ENCODE peak calls at places on chromosomes 4 and X, in four cellular contexts. W is fibroblast of pulmonary artery, E is OCI-LY7, S is heart left ventricle. B is an unnamed sample.

GRCh38 chr4:162061214-162061613 is 102.6 kb downstream of the FSTL5 start:
- DNase-seq in W (no peak), E (no peak), S (no peak), B (no peak)

GRCh38 chrX:110966839-110967238 is 129.2 kb upstream of the PAK3 start:
- DNase-seq in W (peak), E (no peak), S (no peak), B (no peak)

GRCh38 chr4:52838729-52839722 is 23.1 kb upstream of the RASL11B start:
- DNase-seq in W (no peak), E (no peak), S (no peak), B (no peak)

GRCh38 chr4:39114436-39114835 is 52.4 kb downstream of the KLHL5 start:
- DNase-seq in W (no peak), E (no peak), S (no peak), B (no peak)

GRCh38 chr4:142683997-142684396 is 162.1 kb downstream of the INPP4B start:
- DNase-seq in W (no peak), E (no peak), S (no peak), B (no peak)

GRCh38 chr4:2786794-2787229 is 6.1 kb upstream of the SH3BP2 start:
- DNase-seq in W (no peak), E (no peak), S (no peak), B (no peak)

GRCh38 chr4:13950491-13950890 is 323.0 kb upstream of the BOD1L1 start:
- DNase-seq in W (no peak), E (no peak), S (no peak), B (no peak)

GRCh38 chr4:45350438-45350837 is 624.1 kb upstream of the GNPDA2 start:
- DNase-seq in W (peak), E (no peak), S (no peak), B (peak)

GRCh38 chr4:16194199-16194598 is 32.1 kb downstream of the TAPT1 start:
- DNase-seq in W (peak), E (no peak), S (no peak), B (no peak)

GRCh38 chr4:15778191-15778741 is at the start of gene CD38:
- DNase-seq in W (no peak), E (peak), S (peak), B (peak)

GRCh38 chr4:54427826-54428225 is 198.7 kb downstream of the PDGFRA start:
- DNase-seq in W (no peak), E (no peak), S (no peak), B (peak)

GRCh38 chrX:140723251-140723650 is 13.7 kb downstream of the LINC00632 start:
- DNase-seq in W (peak), E (no peak), S (no peak), B (no peak)

GRCh38 chr4:6549890-6550620 is 24.9 kb upstream of the MAN2B2 start:
- DNase-seq in W (no peak), E (no peak), S (no peak), B (no peak)
- H3K4me3 ChIP-seq in W (no peak), E (no peak), S (no peak), B (no peak)

GRCh38 chrX:112832481-112833095 is 8.0 kb downstream of the AMOT start:
- DNase-seq in W (no peak), E (no peak), S (no peak), B (no peak)

GRCh38 chrX:112834976-112835375 is 5.7 kb downstream of the AMOT start:
- DNase-seq in W (no peak), E (no peak), S (no peak), B (no peak)

GRCh38 chrX:112837531-112837930 is 3.1 kb downstream of the AMOT start:
- DNase-seq in W (no peak), E (no peak), S (no peak), B (no peak)

GRCh38 chrX:112830540-112830939 is 10.1 kb downstream of the AMOT start:
- DNase-seq in W (no peak), E (no peak), S (no peak), B (no peak)

DNA sequence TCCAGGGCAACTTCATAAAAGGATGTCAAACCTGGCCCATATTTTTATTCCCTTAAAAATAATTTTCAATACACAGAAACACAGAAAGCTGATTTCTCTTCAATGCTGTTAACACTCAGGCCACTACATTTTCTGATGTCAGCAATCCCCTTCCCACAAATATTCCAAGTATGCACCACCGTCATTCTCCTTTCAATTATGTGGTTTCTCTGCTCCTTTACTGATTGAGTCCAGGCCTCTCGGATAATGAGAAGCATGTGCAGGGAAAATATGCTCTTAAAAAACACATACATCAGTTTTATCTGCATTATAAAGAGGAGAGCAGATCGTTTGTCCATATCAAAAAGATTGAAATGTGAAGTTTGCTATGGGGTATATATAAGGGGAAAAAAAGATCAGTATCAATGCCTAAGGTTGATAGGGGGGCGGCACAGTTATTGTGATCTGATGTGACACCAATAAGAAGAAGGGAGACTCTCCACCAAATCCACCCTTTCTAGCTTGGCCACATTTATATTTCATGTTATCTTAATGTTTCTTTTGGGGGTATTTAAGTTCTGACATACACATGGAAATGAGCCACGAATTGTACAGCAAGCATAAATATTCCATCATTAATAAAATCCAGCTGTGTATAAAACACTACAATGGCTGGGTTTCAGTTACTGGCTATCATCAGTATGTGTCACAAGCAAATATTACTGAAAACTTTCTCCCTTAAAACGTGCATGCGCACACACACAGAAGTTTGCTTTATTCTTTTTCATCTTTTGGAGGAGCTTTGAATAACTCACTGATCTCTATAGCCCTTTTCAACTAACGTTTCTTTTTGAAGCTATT is 6.4 kb downstream of the AMOT start:
- DNase-seq in W (peak), E (no peak), S (no peak), B (no peak)
- H3K4me3 ChIP-seq in W (no peak), E (no peak), S (no peak), B (no peak)

GRCh38 chr4:183170894-183171293 is 71.8 kb downstream of the WWC2 start:
- DNase-seq in W (no peak), E (no peak), S (no peak), B (no peak)

GRCh38 chr4:183171484-183172267 is 72.6 kb downstream of the WWC2 start:
- DNase-seq in W (no peak), E (no peak), S (no peak), B (no peak)

GRCh38 chr4:183172881-183173280 is 73.8 kb downstream of the WWC2 start:
- DNase-seq in W (no peak), E (no peak), S (no peak), B (no peak)

GRCh38 chr4:183175631-183176232 is 76.7 kb downstream of the WWC2 start:
- DNase-seq in W (peak), E (no peak), S (no peak), B (no peak)

GRCh38 chr4:183173580-183174526 is 74.8 kb downstream of the WWC2 start:
- DNase-seq in W (peak), E (no peak), S (no peak), B (no peak)
- H3K4me3 ChIP-seq in W (no peak), E (no peak), S (no peak), B (no peak)

GRCh38 chrX:10047631-10048030 is 80.5 kb downstream of the CLDN34 start:
- DNase-seq in W (no peak), E (no peak), S (no peak), B (no peak)
- H3K4me3 ChIP-seq in W (no peak), E (no peak), S (no peak), B (no peak)

DNA sequence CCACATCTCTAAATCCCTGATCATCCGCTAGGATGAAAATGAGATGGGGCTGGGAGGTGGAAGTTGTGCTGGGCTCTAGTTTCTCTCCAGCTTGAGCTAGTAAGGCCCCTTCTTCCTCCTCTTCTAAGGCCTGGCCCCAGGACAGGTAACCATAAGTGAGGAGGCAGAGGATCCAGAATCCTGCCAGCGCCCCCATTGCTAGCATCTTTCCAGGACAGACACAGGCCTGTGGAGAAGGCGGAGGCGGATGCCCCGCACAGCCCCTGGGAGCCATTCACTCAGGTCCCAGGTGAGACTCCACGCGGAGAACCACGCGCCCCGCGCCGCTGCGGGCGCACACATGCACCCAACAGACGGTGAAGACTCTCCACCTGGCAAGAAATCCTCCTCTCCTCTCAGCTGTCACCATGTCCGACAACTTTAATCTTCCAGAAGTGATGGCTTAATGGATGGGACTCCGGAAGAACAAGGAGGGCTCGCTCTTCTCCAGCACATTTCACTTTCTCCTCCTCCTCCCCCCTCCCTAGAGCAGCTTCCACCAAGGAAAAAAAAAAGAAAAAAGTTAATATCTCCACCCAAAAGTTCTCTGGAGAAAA is 788 bp downstream of the ARSJ start:
- DNase-seq in W (peak), E (no peak), S (peak), B (no peak)
- H3K4me3 ChIP-seq in W (peak), E (no peak), S (peak), B (peak)

DNA sequence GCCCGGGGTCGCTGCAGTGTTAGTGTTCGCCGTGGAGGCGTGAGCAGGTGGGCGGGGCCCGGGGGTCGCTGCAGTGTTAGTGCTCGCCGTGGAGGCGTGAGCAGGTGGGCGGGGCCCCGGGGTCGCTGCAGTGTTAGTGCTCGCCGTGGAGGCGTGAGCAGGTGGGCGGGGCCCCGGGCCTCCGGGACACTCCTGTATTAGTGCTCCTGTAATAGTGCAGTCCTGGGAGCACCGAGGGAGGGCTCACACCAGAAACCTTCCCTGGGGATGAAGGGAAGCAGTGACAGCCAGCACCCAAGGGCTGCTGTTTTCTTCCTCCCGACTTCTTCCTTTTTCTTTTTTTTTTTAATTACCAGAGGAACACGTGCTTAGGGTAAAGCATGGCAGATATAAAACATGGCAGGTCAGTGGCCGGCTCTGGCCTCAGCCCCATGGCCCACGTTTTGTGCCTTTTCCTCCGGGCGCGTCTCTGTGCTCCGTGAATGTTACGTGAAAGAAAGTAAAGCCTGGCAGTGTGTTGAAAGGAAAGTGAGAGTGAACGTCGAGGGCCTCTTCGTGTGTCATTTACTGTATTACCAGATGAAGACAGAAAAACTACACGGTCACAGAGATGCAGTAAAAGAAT is 42.0 kb downstream of the PCGF3 start:
- DNase-seq in W (no peak), E (no peak), S (no peak), B (no peak)
- H3K4me3 ChIP-seq in W (no peak), E (no peak), S (no peak), B (no peak)

DNA sequence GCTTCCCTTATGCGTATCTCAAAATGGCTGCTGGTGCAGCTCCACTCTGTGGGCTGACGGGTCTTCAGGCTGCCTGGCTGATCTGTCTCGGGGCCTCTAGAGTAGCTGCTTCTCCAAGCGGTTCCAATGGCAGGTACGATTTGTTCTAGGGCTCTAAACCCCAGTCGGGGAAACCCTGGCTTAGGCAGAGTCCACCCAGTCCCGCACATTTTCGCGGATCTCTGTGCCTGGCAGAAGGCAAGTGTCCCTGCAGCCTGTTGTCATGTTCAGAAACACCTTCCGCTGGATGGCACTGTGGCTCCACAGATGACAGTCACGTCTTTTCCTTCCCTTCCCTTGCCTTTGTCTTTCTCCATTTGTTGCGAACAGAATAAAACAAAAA is 54.4 kb downstream of the NBDY start:
- DNase-seq in W (no peak), E (no peak), S (no peak), B (no peak)
- H3K4me3 ChIP-seq in W (no peak), E (no peak), S (peak), B (no peak)

GRCh38 chrX:72620550-72621145 is 48.0 kb upstream of the HDAC8 start:
- DNase-seq in W (peak), E (no peak), S (peak), B (no peak)
- H3K4me3 ChIP-seq in W (peak), E (no peak), S (no peak), B (no peak)

B was measured in GM12865.